ENCODE peak calls at places on chromosomes 5 and 9, in ten cellular contexts. F is lung microvascular endothelial cell; I is mucosa of gallbladder; G is NCI-H526; U is NCI-H748 treated with DMSO at 0.1 percent for 48 hours; P is posterior cingulate gyrus; K is iPS-NIHi11; D is H7; E is ovary; O is effector memory CD8-positive, alpha-beta T cell. J is an unnamed sample.

GRCh38 chr9:68802525-68803015 is 97.5 kb downstream of the PIP5K1B start:
- DNase-seq in F (no peak), I (no peak), G (peak), U (no peak), P (no peak), K (no peak), D (no peak), E (no peak), O (no peak), J (no peak)

GRCh38 chr5:10338996-10339903 is 14.2 kb upstream of the MARCHF6 start:
- DNase-seq in F (no peak), I (no peak), G (no peak), U (peak), P (peak), K (peak), D (peak), E (no peak), O (no peak), J (no peak)

GRCh38 chr5:1468247-1468612 is 23.0 kb upstream of the SLC6A3 start:
- DNase-seq in F (peak), I (no peak), G (peak), U (no peak), P (no peak), K (peak), D (peak), E (peak), O (no peak), J (no peak)

GRCh38 chr9:114263853-114264510 is 58.9 kb upstream of the ORM1 start:
- DNase-seq in F (peak), I (no peak), G (no peak), U (no peak), P (no peak), K (peak), D (peak), E (peak), O (no peak), J (no peak)

GRCh38 chr5:132190161-132190817 is 37.4 kb downstream of the P4HA2 start:
- DNase-seq in F (peak), I (peak), G (peak), U (peak), P (no peak), K (peak), D (peak), E (no peak), O (no peak), J (peak)

GRCh38 chr5:115556276-115556675 is 11.7 kb upstream of the FEM1C start:
- DNase-seq in F (no peak), I (no peak), G (no peak), U (no peak), P (no peak), K (no peak), D (no peak), E (no peak), O (no peak), J (no peak)

GRCh38 chr5:24444439-24444838 is 200.3 kb downstream of the CDH10 start:
- DNase-seq in F (no peak), I (no peak), G (no peak), U (no peak), P (no peak), K (no peak), D (no peak), E (no peak), O (no peak), J (no peak)

GRCh38 chr5:177300971-177301370 is 2.5 kb downstream of the RAB24 start:
- DNase-seq in F (no peak), I (no peak), G (no peak), U (no peak), P (no peak), K (no peak), D (no peak), E (no peak), O (no peak), J (no peak)

GRCh38 chr5:127772531-127772930 is 69.3 kb downstream of the CCDC192 start:
- DNase-seq in F (no peak), I (no peak), G (no peak), U (no peak), P (no peak), K (no peak), D (no peak), E (no peak), O (no peak), J (no peak)

GRCh38 chr5:93151121-93151520 is 429.9 kb downstream of the NR2F1-AS1 start:
- DNase-seq in F (peak), I (no peak), G (no peak), U (no peak), P (no peak), K (no peak), D (no peak), E (no peak), O (no peak), J (no peak)

GRCh38 chr9:37575921-37576721 is at the start of gene FBXO10:
- DNase-seq in F (peak), I (peak), G (peak), U (peak), P (peak), K (peak), D (peak), E (peak), O (peak), J (peak)

GRCh38 chr5:115573133-115573532 is 28.6 kb upstream of the FEM1C start:
- DNase-seq in F (peak), I (no peak), G (no peak), U (no peak), P (no peak), K (no peak), D (no peak), E (no peak), O (no peak), J (no peak)

GRCh38 chr9:68416891-68417570 is 60.6 kb downstream of the PGM5 start:
- DNase-seq in F (peak), I (no peak), G (peak), U (no peak), P (no peak), K (peak), D (peak), E (no peak), O (no peak), J (no peak)

GRCh38 chr9:136696502-136696901 is 9.2 kb upstream of the AGPAT2 start:
- DNase-seq in F (no peak), I (no peak), G (no peak), U (no peak), P (no peak), K (no peak), D (no peak), E (peak), O (no peak), J (no peak)

GRCh38 chr9:130331573-130331972 is 66.0 kb downstream of the HMCN2 start:
- DNase-seq in F (no peak), I (peak), G (no peak), U (no peak), P (no peak), K (no peak), D (peak), E (no peak), O (no peak), J (no peak)

GRCh38 chr9:5321058-5321457 is 16.5 kb upstream of the RLN2 start:
- DNase-seq in F (no peak), I (no peak), G (no peak), U (no peak), P (no peak), K (no peak), D (no peak), E (no peak), O (no peak), J (no peak)

GRCh38 chr9:137303031-137303892 is 1.2 kb upstream of the NRARP start:
- DNase-seq in F (peak), I (no peak), G (peak), U (no peak), P (no peak), K (peak), D (peak), E (peak), O (no peak), J (no peak)

GRCh38 chr5:120873083-120873482 is 409.0 kb downstream of the PRR16 start:
- DNase-seq in F (no peak), I (no peak), G (no peak), U (no peak), P (no peak), K (no peak), D (no peak), E (no peak), O (no peak), J (no peak)

GRCh38 chr5:142439208-142439607 is 114.4 kb upstream of the SPRY4 start:
- DNase-seq in F (no peak), I (no peak), G (peak), U (no peak), P (no peak), K (no peak), D (no peak), E (no peak), O (no peak), J (no peak)

J was measured in immature natural killer cell.